ENCODE peak calls at places on chromosome 15, in eight cellular contexts. One of them, this sample, is unnamed.
A peak's percentile ranks its signal among the peaks of the same experiment; 100 is the strongest.

GRCh38 chr15:98727115-98728040 is 79.0 kb downstream of the IGF1R start:
- DNase-seq in A549: peak; percentile 98
- DNase-seq in breast epithelium: peak; percentile 93
- DNase-seq in ovary: peak; percentile 87
- DNase-seq in heart left ventricle: peak; percentile 93
- DNase-seq in H1: peak; percentile 62
- DNase-seq in testis: peak; percentile 78
- DNase-seq in body of pancreas: peak; percentile 79
- DNase-seq in this sample: no peak

GRCh38 chr15:57726411-57726810 is 19.9 kb downstream of the POLR2M start:
- DNase-seq in ovary: no peak
- DNase-seq in heart left ventricle: no peak
- DNase-seq in A549: no peak
- DNase-seq in testis: no peak
- DNase-seq in breast epithelium: no peak
- DNase-seq in H1: no peak
- DNase-seq in body of pancreas: no peak
- DNase-seq in this sample: no peak

GRCh38 chr15:62676891-62677290 is 365.7 kb upstream of the TPM1 start:
- DNase-seq in H1: no peak
- DNase-seq in A549: no peak
- DNase-seq in ovary: no peak
- DNase-seq in body of pancreas: no peak
- DNase-seq in testis: no peak
- DNase-seq in heart left ventricle: no peak
- DNase-seq in breast epithelium: no peak
- DNase-seq in this sample: no peak

GRCh38 chr15:67832031-67832551 is 6.8 kb downstream of the SKOR1 start:
- DNase-seq in breast epithelium: no peak
- DNase-seq in heart left ventricle: no peak
- DNase-seq in ovary: no peak
- DNase-seq in testis: no peak
- DNase-seq in body of pancreas: no peak
- DNase-seq in H1: no peak
- DNase-seq in A549: no peak
- DNase-seq in this sample: no peak

GRCh38 chr15:31352911-31353811 is 26.5 kb downstream of the KLF13 start:
- DNase-seq in ovary: peak; percentile 77
- DNase-seq in A549: no peak
- DNase-seq in heart left ventricle: peak; percentile 89
- DNase-seq in body of pancreas: peak; percentile 52
- DNase-seq in testis: peak; percentile 92
- DNase-seq in breast epithelium: no peak
- DNase-seq in H1: no peak
- DNase-seq in this sample: no peak

GRCh38 chr15:91694829-91695205 is 158.7 kb upstream of the SLCO3A1 start:
- DNase-seq in H1: no peak
- DNase-seq in testis: peak; percentile 26
- DNase-seq in A549: no peak
- DNase-seq in heart left ventricle: peak; percentile 54
- DNase-seq in ovary: peak; percentile 65
- DNase-seq in breast epithelium: peak; percentile 74
- DNase-seq in body of pancreas: peak; percentile 26
- DNase-seq in this sample: no peak

GRCh38 chr15:57213783-57214366 is 162.4 kb upstream of the CGNL1 start:
- DNase-seq in testis: no peak
- DNase-seq in heart left ventricle: no peak
- DNase-seq in H1: no peak
- DNase-seq in ovary: no peak
- DNase-seq in A549: peak; percentile 8
- DNase-seq in body of pancreas: no peak
- DNase-seq in breast epithelium: no peak
- DNase-seq in this sample: peak; percentile 47

GRCh38 chr15:28881170-28881569 is 4.6 kb upstream of the APBA2 start:
- DNase-seq in H1: no peak
- DNase-seq in heart left ventricle: no peak
- DNase-seq in breast epithelium: no peak
- DNase-seq in A549: no peak
- DNase-seq in body of pancreas: no peak
- DNase-seq in ovary: no peak
- DNase-seq in testis: no peak
- DNase-seq in this sample: no peak

GRCh38 chr15:75027551-75027950 is 4.2 kb downstream of the PPCDC start:
- DNase-seq in H1: no peak
- DNase-seq in body of pancreas: no peak
- DNase-seq in ovary: no peak
- DNase-seq in breast epithelium: no peak
- DNase-seq in testis: no peak
- DNase-seq in A549: no peak
- DNase-seq in heart left ventricle: no peak
- DNase-seq in this sample: no peak

GRCh38 chr15:99454107-99454809 is 111.5 kb upstream of the MEF2A start:
- DNase-seq in testis: peak; percentile 12
- DNase-seq in body of pancreas: no peak
- DNase-seq in H1: no peak
- DNase-seq in ovary: peak; percentile 42
- DNase-seq in A549: no peak
- DNase-seq in breast epithelium: peak; percentile 10
- DNase-seq in heart left ventricle: no peak
- DNase-seq in this sample: no peak

GRCh38 chr15:76529911-76530310 is 193.3 kb downstream of the ISL2 start:
- DNase-seq in breast epithelium: no peak
- DNase-seq in H1: no peak
- DNase-seq in A549: no peak
- DNase-seq in testis: no peak
- DNase-seq in heart left ventricle: no peak
- DNase-seq in body of pancreas: no peak
- DNase-seq in ovary: no peak
- DNase-seq in this sample: no peak

GRCh38 chr15:91783001-91783400 is 70.5 kb upstream of the SLCO3A1 start:
- DNase-seq in body of pancreas: no peak
- DNase-seq in testis: no peak
- DNase-seq in ovary: no peak
- DNase-seq in heart left ventricle: no peak
- DNase-seq in A549: no peak
- DNase-seq in H1: no peak
- DNase-seq in breast epithelium: no peak
- DNase-seq in this sample: no peak

GRCh38 chr15:66614456-66615174 is 48.8 kb upstream of the LCTL start:
- DNase-seq in heart left ventricle: no peak
- DNase-seq in ovary: no peak
- DNase-seq in A549: no peak
- DNase-seq in testis: no peak
- DNase-seq in breast epithelium: no peak
- DNase-seq in body of pancreas: no peak
- DNase-seq in H1: no peak
- DNase-seq in this sample: no peak

GRCh38 chr15:66619152-66619903 is 53.5 kb upstream of the LCTL start:
- DNase-seq in H1: peak; percentile 44
- DNase-seq in breast epithelium: peak; percentile 66
- DNase-seq in A549: peak; percentile 92
- DNase-seq in ovary: peak; percentile 86
- DNase-seq in heart left ventricle: peak; percentile 78
- DNase-seq in testis: peak; percentile 87
- DNase-seq in body of pancreas: peak; percentile 82
- DNase-seq in this sample: peak; percentile 78

GRCh38 chr15:66615846-66616245 is 50.0 kb upstream of the LCTL start:
- DNase-seq in ovary: no peak
- DNase-seq in H1: no peak
- DNase-seq in heart left ventricle: no peak
- DNase-seq in testis: no peak
- DNase-seq in A549: no peak
- DNase-seq in body of pancreas: no peak
- DNase-seq in breast epithelium: no peak
- DNase-seq in this sample: no peak

GRCh38 chr15:66615175-66615495 is 49.3 kb upstream of the LCTL start:
- DNase-seq in heart left ventricle: no peak
- DNase-seq in testis: no peak
- DNase-seq in A549: no peak
- DNase-seq in ovary: no peak
- DNase-seq in breast epithelium: no peak
- DNase-seq in body of pancreas: no peak
- DNase-seq in H1: no peak
- DNase-seq in this sample: no peak

GRCh38 chr15:66617137-66618090 is 51.6 kb upstream of the LCTL start:
- DNase-seq in heart left ventricle: peak; percentile 79
- DNase-seq in breast epithelium: peak; percentile 46
- DNase-seq in testis: no peak
- DNase-seq in ovary: peak; percentile 70
- DNase-seq in H1: no peak
- DNase-seq in A549: no peak
- DNase-seq in body of pancreas: peak; percentile 21
- DNase-seq in this sample: no peak
- TF ChIP-seq POLR2A in heart left ventricle: no peak
- TF ChIP-seq POLR2A in breast epithelium: no peak
- TF ChIP-seq POLR2A in testis: no peak
- TF ChIP-seq POLR2A in ovary: no peak
- TF ChIP-seq POLR2A in H1: no peak
- TF ChIP-seq POLR2A in A549: no peak
- TF ChIP-seq POLR2A in body of pancreas: no peak
- TF ChIP-seq POLR2A in this sample: no peak

GRCh38 chr15:32718822-32719716 is 1.3 kb downstream of the GREM1 start:
- DNase-seq in breast epithelium: no peak
- DNase-seq in body of pancreas: peak; percentile 35
- DNase-seq in testis: no peak
- DNase-seq in H1: no peak
- DNase-seq in A549: peak; percentile 31
- DNase-seq in heart left ventricle: no peak
- DNase-seq in ovary: no peak
- DNase-seq in this sample: no peak

GRCh38 chr15:32716216-32716959 is 1.4 kb upstream of the GREM1 start:
- DNase-seq in heart left ventricle: no peak
- DNase-seq in breast epithelium: no peak
- DNase-seq in H1: no peak
- DNase-seq in A549: no peak
- DNase-seq in ovary: no peak
- DNase-seq in testis: no peak
- DNase-seq in body of pancreas: no peak
- DNase-seq in this sample: no peak

GRCh38 chr15:32718082-32718821 is 448 bp downstream of the GREM1 start:
- DNase-seq in heart left ventricle: no peak
- DNase-seq in H1: no peak
- DNase-seq in A549: no peak
- DNase-seq in ovary: no peak
- DNase-seq in breast epithelium: no peak
- DNase-seq in body of pancreas: no peak
- DNase-seq in testis: peak; percentile 19
- DNase-seq in this sample: no peak

GRCh38 chr15:32716960-32717289 is 879 bp upstream of the GREM1 start:
- DNase-seq in body of pancreas: no peak
- DNase-seq in breast epithelium: no peak
- DNase-seq in testis: no peak
- DNase-seq in A549: no peak
- DNase-seq in heart left ventricle: no peak
- DNase-seq in H1: no peak
- DNase-seq in ovary: no peak
- DNase-seq in this sample: no peak

GRCh38 chr15:32717290-32718081 is at the start of gene GREM1:
- DNase-seq in A549: no peak
- DNase-seq in body of pancreas: no peak
- DNase-seq in heart left ventricle: no peak
- DNase-seq in testis: peak; percentile 16
- DNase-seq in ovary: no peak
- DNase-seq in H1: no peak
- DNase-seq in breast epithelium: no peak
- DNase-seq in this sample: no peak
- TF ChIP-seq POLR2A in A549: peak; percentile 61
- TF ChIP-seq POLR2A in body of pancreas: no peak
- TF ChIP-seq POLR2A in heart left ventricle: no peak
- TF ChIP-seq POLR2A in testis: no peak
- TF ChIP-seq POLR2A in ovary: no peak
- TF ChIP-seq POLR2A in H1: no peak
- TF ChIP-seq POLR2A in breast epithelium: no peak
- TF ChIP-seq POLR2A in this sample: no peak

DNA sequence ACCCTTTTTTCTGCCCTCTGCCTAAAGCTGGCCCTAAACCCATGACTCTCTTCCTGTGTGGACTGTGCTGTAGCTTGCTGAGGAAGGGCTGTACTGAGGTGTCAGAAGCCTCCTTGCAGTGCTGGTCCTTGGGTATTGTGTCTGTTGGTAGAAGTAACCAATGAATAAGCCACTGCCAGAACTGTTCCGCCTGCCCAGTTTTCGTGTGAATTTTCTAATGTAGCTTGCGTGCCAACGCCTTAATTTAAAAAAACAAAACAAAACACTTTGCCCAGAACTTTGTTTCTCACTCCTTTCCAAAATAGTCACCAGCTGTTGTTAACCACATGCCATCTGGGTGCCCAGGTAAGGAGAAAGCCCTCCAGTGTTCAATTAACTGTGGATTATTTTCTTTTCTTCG is 101.9 kb downstream of the KLHL25 start:
- DNase-seq in body of pancreas: no peak
- DNase-seq in A549: no peak
- DNase-seq in testis: no peak
- DNase-seq in H1: no peak
- DNase-seq in heart left ventricle: no peak
- DNase-seq in breast epithelium: no peak
- DNase-seq in ovary: no peak
- DNase-seq in this sample: no peak
- TF ChIP-seq POLR2A in body of pancreas: no peak
- TF ChIP-seq POLR2A in A549: no peak
- TF ChIP-seq POLR2A in testis: no peak
- TF ChIP-seq POLR2A in H1: no peak
- TF ChIP-seq POLR2A in heart left ventricle: no peak
- TF ChIP-seq POLR2A in breast epithelium: no peak
- TF ChIP-seq POLR2A in ovary: no peak
- TF ChIP-seq POLR2A in this sample: no peak

GRCh38 chr15:34334676-34335075 is 2.9 kb downstream of the SLC12A6 start:
- DNase-seq in heart left ventricle: no peak
- DNase-seq in A549: no peak
- DNase-seq in ovary: no peak
- DNase-seq in body of pancreas: no peak
- DNase-seq in breast epithelium: no peak
- DNase-seq in testis: no peak
- DNase-seq in H1: no peak
- DNase-seq in this sample: peak; percentile 51

GRCh38 chr15:34336947-34337556 is 529 bp downstream of the SLC12A6 start:
- DNase-seq in heart left ventricle: no peak
- DNase-seq in breast epithelium: no peak
- DNase-seq in A549: no peak
- DNase-seq in ovary: no peak
- DNase-seq in H1: no peak
- DNase-seq in testis: no peak
- DNase-seq in body of pancreas: no peak
- DNase-seq in this sample: peak; percentile 59

GRCh38 chr15:34337557-34338306 is at the start of gene SLC12A6:
- DNase-seq in heart left ventricle: peak; percentile 93
- DNase-seq in A549: peak; percentile 90
- DNase-seq in body of pancreas: peak; percentile 89
- DNase-seq in ovary: peak; percentile 92
- DNase-seq in breast epithelium: peak; percentile 69
- DNase-seq in testis: peak; percentile 93
- DNase-seq in H1: peak; percentile 43
- DNase-seq in this sample: peak; percentile 92

GRCh38 chr15:34336333-34336732 is 1.2 kb downstream of the SLC12A6 start:
- DNase-seq in body of pancreas: no peak
- DNase-seq in heart left ventricle: no peak
- DNase-seq in A549: no peak
- DNase-seq in H1: no peak
- DNase-seq in breast epithelium: no peak
- DNase-seq in ovary: no peak
- DNase-seq in testis: no peak
- DNase-seq in this sample: peak; percentile 53

GRCh38 chr15:34335176-34335575 is 2.4 kb downstream of the SLC12A6 start:
- DNase-seq in testis: no peak
- DNase-seq in breast epithelium: no peak
- DNase-seq in body of pancreas: no peak
- DNase-seq in A549: no peak
- DNase-seq in H1: no peak
- DNase-seq in heart left ventricle: no peak
- DNase-seq in ovary: no peak
- DNase-seq in this sample: peak; percentile 40
- TF ChIP-seq POLR2A in testis: no peak
- TF ChIP-seq POLR2A in breast epithelium: no peak
- TF ChIP-seq POLR2A in body of pancreas: no peak
- TF ChIP-seq POLR2A in A549: no peak
- TF ChIP-seq POLR2A in H1: no peak
- TF ChIP-seq POLR2A in heart left ventricle: no peak
- TF ChIP-seq POLR2A in ovary: no peak
- TF ChIP-seq POLR2A in this sample: no peak